ENCODE peak calls at places on chromosomes 16 and 17, in eight cellular contexts. Q is stomach, C is RWPE2, H is breast epithelium, Y is suprapubic skin, U is pancreas, F is heart left ventricle, J is testis. V is an unnamed sample.
A peak's percentile ranks its signal among the peaks of the same experiment; 100 is the strongest.

GRCh38 chr16:6726621-6727020 is 606.0 kb upstream of the RBFOX1 start:
- DNase-seq in Q (no peak), C (no peak), H (no peak), Y (no peak), U (no peak), F (no peak), J (no peak), V (no peak)

GRCh38 chr17:58513391-58513912 is 986 bp downstream of the MTMR4 start:
- DNase-seq in Q (no peak), C (no peak), H (no peak), Y (no peak), U (no peak), F (no peak), J (peak; percentile 41), V (no peak)

GRCh38 chr17:81641825-81642489 is 5.0 kb downstream of the TSPAN10 start:
- DNase-seq in Q (no peak), C (peak; percentile 80), H (no peak), Y (no peak), U (no peak), F (no peak), J (no peak), V (peak; percentile 40)

GRCh38 chr17:42315402-42316156 is 27.3 kb downstream of the STAT5A start:
- DNase-seq in Q (no peak), C (no peak), H (no peak), Y (no peak), U (no peak), F (no peak), J (no peak), V (no peak)

GRCh38 chr16:69680358-69680757 is 46.0 kb downstream of the NQO1 start:
- DNase-seq in Q (no peak), C (no peak), H (no peak), Y (no peak), U (no peak), F (no peak), J (no peak), V (no peak)

GRCh38 chr17:17342242-17342945 is 39.2 kb downstream of the NT5M start:
- DNase-seq in Q (peak; percentile 58), C (no peak), H (no peak), Y (peak; percentile 50), U (no peak), F (no peak), J (no peak), V (no peak)

GRCh38 chr16:74449470-74449869 is 28.2 kb upstream of the CLEC18B start:
- DNase-seq in Q (no peak), C (peak; percentile 85), H (no peak), Y (no peak), U (no peak), F (no peak), J (no peak), V (peak; percentile 25)

GRCh38 chr17:7014995-7015586 is 2.7 kb downstream of the RNASEK start:
- DNase-seq in Q (no peak), C (no peak), H (no peak), Y (peak; percentile 93), U (peak; percentile 55), F (no peak), J (no peak), V (no peak)

GRCh38 chr16:29876578-29877249 is 13.7 kb upstream of the CDIPT start:
- DNase-seq in Q (no peak), C (no peak), H (no peak), Y (no peak), U (no peak), F (no peak), J (no peak), V (no peak)

GRCh38 chr17:42548070-42548837 is 4.5 kb upstream of the HSD17B1 start:
- DNase-seq in Q (peak; percentile 94), C (peak; percentile 89), H (peak; percentile 75), Y (no peak), U (peak; percentile 89), F (peak; percentile 45), J (no peak), V (peak; percentile 84)

GRCh38 chr17:50634123-50634914 is at the start of gene ABCC3:
- DNase-seq in Q (peak; percentile 75), C (no peak), H (peak; percentile 60), Y (peak; percentile 77), U (peak; percentile 67), F (no peak), J (no peak), V (peak; percentile 64)

GRCh38 chr17:80799553-80800403 is 191.9 kb upstream of the CHMP6 start:
- DNase-seq in Q (no peak), C (no peak), H (no peak), Y (no peak), U (peak; percentile 11), F (no peak), J (no peak), V (no peak)

GRCh38 chr17:5780476-5780875 is 196.2 kb upstream of the NLRP1 start:
- DNase-seq in Q (no peak), C (no peak), H (no peak), Y (no peak), U (no peak), F (no peak), J (no peak), V (no peak)

GRCh38 chr16:53805747-53806146 is 101.8 kb downstream of the FTO start:
- DNase-seq in Q (no peak), C (no peak), H (no peak), Y (no peak), U (no peak), F (no peak), J (no peak), V (no peak)

GRCh38 chr17:44071772-44072171 is 1.2 kb downstream of the G6PC3 start:
- DNase-seq in Q (no peak), C (no peak), H (no peak), Y (no peak), U (no peak), F (no peak), J (no peak), V (peak; percentile 51)

GRCh38 chr17:39014044-39014794 is 47.0 kb upstream of the FBXO47 start:
- DNase-seq in Q (no peak), C (no peak), H (no peak), Y (no peak), U (no peak), F (no peak), J (no peak), V (no peak)

GRCh38 chr16:58038219-58038641 is 12.7 kb downstream of the MMP15 start:
- DNase-seq in Q (no peak), C (no peak), H (no peak), Y (no peak), U (no peak), F (no peak), J (no peak), V (no peak)

GRCh38 chr16:88640039-88640495 is 1.7 kb downstream of the IL17C start:
- DNase-seq in Q (no peak), C (no peak), H (no peak), Y (no peak), U (no peak), F (no peak), J (no peak), V (no peak)
- H3K4me3 ChIP-seq in Q (no peak overlapping the region), C (no peak overlapping the region), H (no peak overlapping the region), Y (no peak overlapping the region), U (no peak overlapping the region), F (no peak overlapping the region), J (no peak overlapping the region), V (no peak overlapping the region)

GRCh38 chr16:1993731-1994131 is 4.0 kb downstream of the SYNGR3 start:
- DNase-seq in Q (no peak), C (no peak), H (no peak), Y (no peak), U (no peak), F (no peak), J (no peak), V (peak; percentile 81)
- H3K27me3 ChIP-seq in Q (peaks cover 7% of the 10 kb centered on the region), C (peaks cover 5% of the 10 kb centered on the region), H (peaks cover 5% of the 10 kb centered on the region), Y (peaks cover 26% of the 10 kb centered on the region), U (no peaks in the 10 kb centered on the region), F (peaks cover 26% of the 10 kb centered on the region), J (no peaks in the 10 kb centered on the region), V (no peaks in the 10 kb centered on the region)

GRCh38 chr17:72123496-72123963 is 2.7 kb downstream of the SOX9 start:
- DNase-seq in Q (peak; percentile 37), C (no peak), H (no peak), Y (no peak), U (no peak), F (no peak), J (peak; percentile 59), V (no peak)

GRCh38 chr17:72122668-72123495 is 2.1 kb downstream of the SOX9 start:
- DNase-seq in Q (peak; percentile 50), C (peak; percentile 80), H (no peak), Y (no peak), U (no peak), F (no peak), J (peak; percentile 49), V (no peak)

GRCh38 chr17:72125226-72125651 is 4.4 kb downstream of the SOX9 start:
- DNase-seq in Q (no peak), C (no peak), H (no peak), Y (no peak), U (no peak), F (no peak), J (no peak), V (no peak)

GRCh38 chr17:72125742-72126141 is 4.9 kb downstream of the SOX9 start:
- DNase-seq in Q (no peak), C (no peak), H (no peak), Y (no peak), U (no peak), F (no peak), J (no peak), V (no peak)

DNA sequence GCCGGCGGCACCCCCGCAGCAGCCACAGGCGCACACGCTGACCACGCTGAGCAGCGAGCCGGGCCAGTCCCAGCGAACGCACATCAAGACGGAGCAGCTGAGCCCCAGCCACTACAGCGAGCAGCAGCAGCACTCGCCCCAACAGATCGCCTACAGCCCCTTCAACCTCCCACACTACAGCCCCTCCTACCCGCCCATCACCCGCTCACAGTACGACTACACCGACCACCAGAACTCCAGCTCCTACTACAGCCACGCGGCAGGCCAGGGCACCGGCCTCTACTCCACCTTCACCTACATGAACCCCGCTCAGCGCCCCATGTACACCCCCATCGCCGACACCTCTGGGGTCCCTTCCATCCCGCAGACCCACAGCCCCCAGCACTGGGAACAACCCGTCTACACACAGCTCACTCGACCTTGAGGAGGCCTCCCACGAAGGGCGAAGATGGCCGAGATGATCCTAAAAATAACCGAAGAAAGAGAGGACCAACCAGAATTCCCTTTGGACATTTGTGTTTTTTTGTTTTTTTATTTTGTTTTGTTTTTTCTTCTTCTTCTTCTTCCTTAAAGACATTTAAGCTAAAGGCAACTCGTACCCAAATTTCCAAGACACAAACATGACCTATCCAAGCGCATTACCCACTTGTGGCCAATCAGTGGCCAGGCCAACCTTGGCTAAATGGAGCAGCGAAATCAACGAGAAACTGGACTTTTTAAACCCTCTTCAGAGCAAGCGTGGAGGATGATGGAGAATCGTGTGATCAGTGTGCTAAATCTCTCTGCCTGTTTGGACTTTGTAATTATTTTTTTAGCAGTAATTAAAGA is 3.4 kb downstream of the SOX9 start:
- DNase-seq in Q (no peak), C (peak; percentile 73), H (no peak), Y (no peak), U (no peak), F (no peak), J (peak; percentile 62), V (no peak)
- H3K4me3 ChIP-seq in Q (peak overlapping the region; percentile 70), C (peak overlapping the region; percentile 95), H (no peak overlapping the region), Y (peak overlapping the region; percentile 61), U (peak overlapping the region; percentile 92), F (peak overlapping the region; percentile 18), J (peak overlapping the region; percentile 81), V (peak overlapping the region; percentile 55)

DNA sequence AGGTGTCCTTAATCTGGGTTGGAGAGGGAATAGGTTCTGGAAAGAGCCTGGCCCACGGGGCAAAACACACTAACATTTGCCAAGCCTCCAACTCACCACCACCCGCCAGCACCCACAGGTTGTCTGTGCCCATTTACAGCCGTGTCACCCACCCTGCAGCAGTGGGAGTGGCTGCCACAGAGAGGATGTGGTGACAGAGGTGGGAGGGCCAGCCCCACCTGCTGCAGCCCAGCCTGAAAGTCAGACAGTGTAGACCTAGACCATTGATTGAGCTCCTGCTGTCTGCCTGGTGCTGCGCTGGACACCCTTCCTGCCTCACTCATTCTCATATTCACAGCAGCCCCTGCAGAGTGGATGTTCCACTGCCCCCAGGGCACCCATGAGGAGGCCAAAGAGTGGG is 44.7 kb downstream of the IL21R start:
- DNase-seq in Q (no peak), C (no peak), H (no peak), Y (no peak), U (no peak), F (no peak), J (no peak), V (no peak)
- H3K27me3 ChIP-seq in Q (no peaks in the 10 kb centered on the region), C (no peaks in the 10 kb centered on the region), H (no peaks in the 10 kb centered on the region), Y (peaks cover 32% of the 10 kb centered on the region), U (no peaks in the 10 kb centered on the region), F (peaks cover 34% of the 10 kb centered on the region), J (no peaks in the 10 kb centered on the region), V (peaks cover 16% of the 10 kb centered on the region)